ENCODE peak calls at places on chromosome 4, in five cellular contexts. F is lower leg skin, T is IMR-90, X is fibroblast of lung, M is SK-N-SH. A is an unnamed sample.

GRCh38 chr4:2849267-2850140 is 5.9 kb downstream of the ADD1 start:
- DNase-seq in F (peak), T (no peak), X (no peak), M (no peak), A (no peak)

GRCh38 chr4:176967586-176967985 is 174.9 kb upstream of the VEGFC start:
- DNase-seq in F (no peak), T (no peak), X (no peak), M (no peak), A (no peak)

GRCh38 chr4:171715973-171716372 is 97.2 kb upstream of the GALNTL6 start:
- DNase-seq in F (no peak), T (no peak), X (no peak), M (no peak), A (no peak)

GRCh38 chr4:101071241-101071640 is 276.1 kb downstream of the PPP3CA start:
- DNase-seq in F (no peak), T (no peak), X (no peak), M (no peak), A (no peak)

GRCh38 chr4:15451181-15451865 is 18.4 kb upstream of the CC2D2A start:
- DNase-seq in F (no peak), T (peak), X (peak), M (no peak), A (no peak)

GRCh38 chr4:106818764-106819163 is 217.3 kb downstream of the DKK2 start:
- DNase-seq in F (no peak), T (no peak), X (peak), M (no peak), A (no peak)

GRCh38 chr4:42339935-42340406 is 57.3 kb upstream of the SHISA3 start:
- DNase-seq in F (no peak), T (peak), X (peak), M (no peak), A (no peak)

GRCh38 chr4:76559236-76560071 is 124.4 kb downstream of the SHROOM3 start:
- DNase-seq in F (no peak), T (no peak), X (no peak), M (no peak), A (no peak)

GRCh38 chr4:99043346-99043745 is 45.2 kb downstream of the ADH5 start:
- DNase-seq in F (no peak), T (no peak), X (no peak), M (no peak), A (no peak)

GRCh38 chr4:70240192-70240591 is 2.2 kb upstream of the CSN3 start:
- DNase-seq in F (no peak), T (peak), X (peak), M (no peak), A (no peak)

GRCh38 chr4:7734651-7735260 is 204.9 kb downstream of the AFAP1 start:
- DNase-seq in F (no peak), T (no peak), X (no peak), M (no peak), A (no peak)

GRCh38 chr4:630661-631060 is 5.3 kb downstream of the PDE6B start:
- DNase-seq in F (no peak), T (no peak), X (no peak), M (no peak), A (no peak)

GRCh38 chr4:145722561-145722960 is 42.6 kb downstream of the C4orf51 start:
- DNase-seq in F (no peak), T (no peak), X (no peak), M (no peak), A (no peak)

GRCh38 chr4:86965019-86965976 is 30.5 kb downstream of the AFF1 start:
- DNase-seq in F (no peak), T (no peak), X (no peak), M (no peak), A (no peak)

DNA sequence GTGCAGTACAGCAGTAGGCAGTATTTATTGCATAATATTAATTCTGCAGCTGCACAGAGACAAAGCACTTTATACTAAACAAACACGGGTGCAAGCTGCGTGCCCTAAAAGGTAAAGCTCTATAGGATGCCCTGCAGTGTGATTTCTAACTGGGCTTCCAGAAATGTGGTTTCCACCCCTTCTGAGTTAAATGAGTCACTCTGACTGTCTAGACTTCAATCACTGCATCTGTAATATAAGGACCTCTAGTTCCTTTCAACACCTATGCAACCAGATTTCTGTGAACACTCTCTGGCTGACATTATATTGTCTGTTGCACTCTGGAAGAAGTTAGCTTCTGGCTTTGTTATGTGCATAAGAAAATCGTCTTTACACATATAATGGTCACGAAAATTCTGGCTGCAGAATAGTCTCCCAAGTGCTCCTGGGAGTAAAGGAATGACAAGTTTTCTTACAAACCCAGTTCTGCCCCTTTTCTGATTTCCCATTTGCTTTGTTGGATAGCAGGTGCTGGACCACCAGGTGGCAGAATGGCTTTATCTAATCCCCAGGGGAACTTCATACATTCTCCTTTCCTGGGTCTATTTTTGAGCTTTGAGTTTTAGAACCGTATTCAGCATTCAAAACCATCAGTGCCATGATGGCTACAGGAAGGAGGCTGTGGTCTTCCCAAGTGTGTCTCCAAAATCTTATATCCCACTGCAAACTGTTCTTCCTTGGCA is 842.2 kb downstream of the STIM2 start:
- DNase-seq in F (no peak), T (peak), X (peak), M (peak), A (peak)
- TF ChIP-seq CTCF in F (no peak), T (peak), X (peak), M (peak), A (no peak)

DNA sequence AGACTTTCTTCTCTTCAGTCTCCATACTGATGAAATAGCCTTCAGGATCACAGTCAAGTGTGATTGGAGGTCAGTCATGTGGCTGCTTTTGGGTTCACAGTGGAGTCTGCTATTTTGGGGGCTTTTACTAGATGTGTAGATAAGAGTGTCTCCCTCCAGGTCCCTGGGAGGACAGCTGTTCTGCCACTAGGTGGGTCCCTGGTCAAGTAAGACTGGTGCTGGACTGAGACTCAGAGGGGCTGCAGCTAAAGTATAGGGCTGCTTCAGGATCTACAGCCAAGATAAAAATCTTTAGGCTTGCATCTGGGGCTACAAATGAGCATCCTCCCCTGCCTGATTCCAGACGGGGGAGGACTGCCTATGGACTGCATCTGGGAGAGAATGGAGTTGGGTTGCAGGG is 200.7 kb upstream of the ANKRD50 start:
- DNase-seq in F (no peak), T (no peak), X (no peak), M (no peak), A (no peak)
- TF ChIP-seq CTCF in F (no peak), T (no peak), X (no peak), M (no peak), A (no peak)

GRCh38 chr4:163932504-163932903 is 438.0 kb downstream of the TMA16 start:
- DNase-seq in F (no peak), T (no peak), X (no peak), M (no peak), A (no peak)

GRCh38 chr4:163930086-163930485 is 435.6 kb downstream of the TMA16 start:
- DNase-seq in F (no peak), T (no peak), X (no peak), M (no peak), A (no peak)
- TF ChIP-seq CTCF in F (no peak), T (no peak), X (no peak), M (no peak), A (no peak)

GRCh38 chr4:105257817-105258495 is 111.3 kb downstream of the TET2 start:
- DNase-seq in F (no peak), T (no peak), X (no peak), M (no peak), A (no peak)
- TF ChIP-seq CTCF in F (no peak), T (peak), X (no peak), M (no peak), A (no peak)

GRCh38 chr4:183434264-183435045 is 10.0 kb upstream of the CDKN2AIP start:
- DNase-seq in F (no peak), T (no peak), X (no peak), M (no peak), A (no peak)
- TF ChIP-seq CTCF in F (no peak), T (no peak), X (no peak), M (no peak), A (no peak)

GRCh38 chr4:154854362-154854761 is 73.3 kb downstream of the RBM46 start:
- DNase-seq in F (no peak), T (peak), X (peak), M (peak), A (no peak)
- TF ChIP-seq CTCF in F (no peak), T (peak), X (no peak), M (peak), A (no peak)

DNA sequence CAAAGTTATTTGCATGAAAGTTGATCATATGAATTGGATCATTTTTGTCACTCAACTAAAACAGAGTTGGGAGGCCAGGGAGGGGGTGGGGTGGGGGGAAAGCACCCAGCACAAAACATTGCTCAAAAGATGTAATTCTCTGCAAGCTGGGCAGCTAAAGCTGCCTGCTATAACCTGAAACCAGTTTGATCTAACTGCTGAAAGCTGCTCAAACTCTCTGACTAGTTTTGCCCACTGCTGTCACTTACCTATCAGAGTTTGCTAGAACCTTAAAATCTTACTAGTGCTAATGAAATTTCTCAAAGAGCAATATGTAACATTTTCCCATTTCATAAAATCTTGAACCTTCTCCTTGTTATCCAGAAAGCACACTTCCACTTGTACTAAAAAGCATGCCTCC is 10.4 kb downstream of the CXCL8 start:
- DNase-seq in F (no peak), T (no peak), X (no peak), M (no peak), A (no peak)
- TF ChIP-seq CTCF in F (no peak), T (no peak), X (no peak), M (no peak), A (no peak)

A was measured in activated CD8-positive, alpha-beta T cell treated with anti-CD3 and anti-CD28 coated beads for 36 hours.